ENCODE peak calls at places on chromosome 21, in seven cellular contexts. M is esophagus muscularis mucosa, E is breast epithelium, Q is transverse colon, U is K562, N is stomach, D is suprapubic skin. A is an unnamed sample.

GRCh38 chr21:28908351-28908750 is 84.3 kb downstream of the LTN1 start:
- DNase-seq in M (no peak), E (no peak), Q (no peak), U (no peak), N (no peak), D (no peak), A (no peak)

GRCh38 chr21:33761104-33762036 is 119.1 kb downstream of the ITSN1 start:
- DNase-seq in M (no peak), E (no peak), Q (no peak), U (peak; percentile 59), N (no peak), D (no peak), A (no peak)

GRCh38 chr21:38883142-38883541 is 77.4 kb downstream of the ETS2 start:
- DNase-seq in M (no peak), E (no peak), Q (no peak), U (no peak), N (no peak), D (no peak), A (no peak)

GRCh38 chr21:31343680-31344480 is at the start of gene TIAM1:
- DNase-seq in M (peak; percentile 93), E (no peak), Q (peak; percentile 36), U (no peak), N (peak; percentile 43), D (peak; percentile 67), A (no peak)

GRCh38 chr21:33712022-33712803 is 69.9 kb downstream of the ITSN1 start:
- DNase-seq in M (no peak), E (no peak), Q (peak; percentile 13), U (no peak), N (no peak), D (no peak), A (no peak)

GRCh38 chr21:37765501-37765900 is 150.8 kb downstream of the KCNJ6 start:
- DNase-seq in M (no peak), E (no peak), Q (no peak), U (no peak), N (no peak), D (no peak), A (no peak)

GRCh38 chr21:27713159-27714109 is 746.5 kb upstream of the ADAMTS5 start:
- DNase-seq in M (no peak), E (no peak), Q (peak; percentile 62), U (no peak), N (peak; percentile 63), D (no peak), A (no peak)

GRCh38 chr21:28675265-28676041 is 317.2 kb downstream of the LTN1 start:
- DNase-seq in M (no peak), E (no peak), Q (no peak), U (no peak), N (no peak), D (no peak), A (no peak)

GRCh38 chr21:16419188-16419874 is 689.5 kb downstream of the USP25 start:
- DNase-seq in M (peak; percentile 92), E (peak; percentile 52), Q (peak; percentile 12), U (no peak), N (peak; percentile 81), D (peak; percentile 68), A (no peak)

GRCh38 chr21:9760398-9761074 is 760.8 kb upstream of the TPTE start:
- DNase-seq in M (peak; percentile 92), E (no peak), Q (no peak), U (no peak), N (no peak), D (no peak), A (no peak)

GRCh38 chr21:37378700-37379139 is 12.1 kb downstream of the DYRK1A start:
- DNase-seq in M (no peak), E (no peak), Q (no peak), U (peak; percentile 29), N (no peak), D (no peak), A (no peak)

GRCh38 chr21:17726047-17726446 is 93.1 kb downstream of the C21orf91 start:
- DNase-seq in M (no peak), E (no peak), Q (no peak), U (no peak), N (no peak), D (no peak), A (no peak)

GRCh38 chr21:26169061-26169610 is 1.4 kb downstream of the APP start:
- DNase-seq in M (no peak), E (peak; percentile 55), Q (peak; percentile 49), U (no peak), N (peak; percentile 51), D (peak; percentile 62), A (peak; percentile 30)

GRCh38 chr21:44813727-44814126 is 4.1 kb downstream of the SUMO3 start:
- DNase-seq in M (no peak), E (no peak), Q (no peak), U (no peak), N (no peak), D (no peak), A (no peak)

GRCh38 chr21:44814498-44815023 is 3.3 kb downstream of the SUMO3 start:
- DNase-seq in M (no peak), E (no peak), Q (no peak), U (no peak), N (no peak), D (no peak), A (no peak)

GRCh38 chr21:44813149-44813548 is 4.7 kb downstream of the SUMO3 start:
- DNase-seq in M (no peak), E (no peak), Q (no peak), U (no peak), N (no peak), D (no peak), A (no peak)

GRCh38 chr21:44810829-44811228 is 7.0 kb downstream of the SUMO3 start:
- DNase-seq in M (no peak), E (no peak), Q (no peak), U (no peak), N (no peak), D (no peak), A (no peak)

GRCh38 chr21:44812640-44813039 is 5.2 kb downstream of the SUMO3 start:
- DNase-seq in M (no peak), E (no peak), Q (no peak), U (no peak), N (peak; percentile 46), D (no peak), A (no peak)
- TF ChIP-seq POLR2AphosphoS5 in M (no peak), E (no peak), Q (no peak), U (no peak), N (no peak), D (no peak), A (no peak)

GRCh38 chr21:45556302-45556644 is 14.0 kb upstream of the SLC19A1 start:
- DNase-seq in M (no peak), E (no peak), Q (no peak), U (no peak), N (no peak), D (no peak), A (no peak)

GRCh38 chr21:45552696-45553391 is 10.6 kb upstream of the SLC19A1 start:
- DNase-seq in M (no peak), E (no peak), Q (no peak), U (no peak), N (no peak), D (peak; percentile 58), A (no peak)

GRCh38 chr21:45555251-45555556 is 13.0 kb upstream of the SLC19A1 start:
- DNase-seq in M (no peak), E (no peak), Q (no peak), U (no peak), N (no peak), D (no peak), A (no peak)

GRCh38 chr21:45555557-45556301 is 13.5 kb upstream of the SLC19A1 start:
- DNase-seq in M (no peak), E (peak; percentile 88), Q (peak; percentile 89), U (peak; percentile 91), N (peak; percentile 89), D (peak; percentile 86), A (peak; percentile 94)

DNA sequence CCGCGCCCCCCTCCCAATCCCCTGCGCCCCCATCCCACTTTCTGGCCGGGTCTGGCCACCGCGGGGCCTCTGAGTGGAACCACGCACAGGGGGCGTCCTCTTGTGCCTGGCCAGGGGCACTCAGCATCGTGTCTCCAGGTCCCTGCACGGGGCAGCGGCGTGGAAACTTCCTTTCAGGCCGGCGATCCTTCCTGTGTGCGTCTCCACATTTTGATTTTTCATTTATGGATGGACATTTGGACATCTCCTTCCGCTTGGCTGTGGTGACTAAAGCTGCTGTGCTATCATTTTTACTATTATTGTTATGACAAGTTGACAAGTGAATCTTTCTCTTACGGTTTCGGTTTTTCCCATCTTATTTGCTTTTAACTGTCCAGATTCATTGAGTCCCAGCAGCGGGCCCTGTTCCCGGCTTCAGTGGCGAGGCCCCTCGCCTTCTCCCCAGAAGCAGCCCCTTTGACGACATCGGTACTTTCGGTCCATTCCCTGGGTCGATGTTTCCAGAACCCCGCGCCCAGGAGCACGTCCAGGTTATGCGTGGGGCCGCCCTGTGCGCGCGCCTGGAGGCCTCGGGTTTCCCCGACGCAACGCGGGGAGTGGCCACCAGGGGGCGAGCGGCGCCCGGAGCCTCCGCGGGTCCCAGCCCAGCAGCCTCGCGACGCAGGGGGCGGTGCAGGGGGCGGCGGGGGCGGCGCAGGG is 12.4 kb upstream of the SLC19A1 start:
- DNase-seq in M (no peak), E (peak; percentile 83), Q (peak; percentile 88), U (peak; percentile 93), N (peak; percentile 86), D (peak; percentile 77), A (peak; percentile 81)
- TF ChIP-seq POLR2A in M (no peak), E (no peak), Q (no peak), U (no peak), N (no peak), D (no peak), A (no peak)

GRCh38 chr21:43903451-43904091 is 38.5 kb downstream of the AGPAT3 start:
- DNase-seq in M (no peak), E (peak; percentile 52), Q (peak; percentile 26), U (peak; percentile 14), N (peak; percentile 76), D (no peak), A (no peak)
- TF ChIP-seq POLR2AphosphoS5 in M (no peak), E (no peak), Q (no peak), U (no peak), N (no peak), D (no peak), A (no peak)

GRCh38 chr21:35045539-35046222 is 3.4 kb downstream of the RUNX1 start:
- DNase-seq in M (peak; percentile 75), E (no peak), Q (no peak), U (no peak), N (no peak), D (no peak), A (no peak)

GRCh38 chr21:35046223-35046690 is 2.8 kb downstream of the RUNX1 start:
- DNase-seq in M (peak; percentile 31), E (no peak), Q (no peak), U (no peak), N (no peak), D (no peak), A (no peak)

GRCh38 chr21:35043549-35043948 is 5.6 kb downstream of the RUNX1 start:
- DNase-seq in M (no peak), E (no peak), Q (no peak), U (no peak), N (no peak), D (no peak), A (no peak)

GRCh38 chr21:35044770-35045538 is 4.1 kb downstream of the RUNX1 start:
- DNase-seq in M (peak; percentile 86), E (no peak), Q (no peak), U (no peak), N (no peak), D (no peak), A (no peak)

DNA sequence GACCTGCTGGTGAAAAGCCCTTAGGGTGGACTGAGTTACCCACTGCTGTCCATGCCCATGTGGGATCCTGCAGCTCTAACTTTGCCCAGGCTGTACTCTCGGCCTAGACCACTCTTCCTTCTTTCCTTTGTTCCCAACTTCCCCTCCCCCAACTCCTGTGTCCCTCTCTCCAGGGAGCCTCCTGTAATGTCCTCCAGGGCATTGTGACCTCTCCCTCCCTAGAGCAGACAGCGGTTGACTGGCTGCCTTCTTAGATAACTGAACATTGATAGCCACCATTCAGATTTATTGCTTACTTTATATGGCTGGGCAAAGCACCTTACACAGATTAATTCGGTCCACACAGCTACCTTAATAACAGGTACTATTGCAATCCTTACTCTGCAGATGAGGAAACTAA is 5.0 kb downstream of the RUNX1 start:
- DNase-seq in M (peak; percentile 39), E (no peak), Q (peak; percentile 18), U (no peak), N (no peak), D (no peak), A (no peak)
- TF ChIP-seq POLR2A in M (no peak), E (no peak), Q (no peak), U (no peak), N (no peak), D (no peak), A (no peak)